ENCODE peak calls at places on chromosomes 1 and 21, in nine cellular contexts. R, V, B, O, D, T, J, C and Q are unnamed samples.

GRCh38 chr1:234750922-234751595 is 141.1 kb upstream of the IRF2BP2 start:
- DNase-seq in C (no peak), R (no peak), O (no peak), D (no peak), V (no peak), J (peak; percentile 27), T (peak; percentile 99), B (no peak), Q (no peak)

GRCh38 chr1:36763771-36764170 is 270.5 kb downstream of the GRIK3 start:
- DNase-seq in O (no peak), V (no peak), B (no peak), J (peak; percentile 33), R (no peak), D (no peak), C (no peak), T (no peak), Q (no peak)

GRCh38 chr1:94925561-94926364 is 1.1 kb downstream of the CNN3 start:
- DNase-seq in C (peak; percentile 5), D (peak; percentile 97), J (no peak), R (no peak), T (peak; percentile 89), B (peak; percentile 72), V (peak; percentile 33), O (peak; percentile 74), Q (no peak)

GRCh38 chr1:98104285-98104684 is 183.5 kb upstream of the DPYD start:
- DNase-seq in O (no peak), J (no peak), C (no peak), B (no peak), R (no peak), V (no peak), T (no peak), D (no peak), Q (no peak)

GRCh38 chr1:109530457-109531204 is 9.0 kb upstream of the GPR61 start:
- DNase-seq in V (no peak), T (no peak), D (no peak), J (no peak), B (no peak), C (no peak), R (no peak), O (peak; percentile 66), Q (no peak)

GRCh38 chr1:223319913-223320600 is 43.9 kb downstream of the SUSD4 start:
- DNase-seq in O (no peak), D (peak; percentile 40), J (no peak), T (no peak), R (no peak), B (no peak), V (no peak), C (no peak), Q (no peak)

GRCh38 chr1:179127163-179127895 is 45.5 kb downstream of the TOR3A start:
- DNase-seq in V (no peak), O (no peak), C (no peak), T (no peak), B (no peak), J (no peak), R (no peak), D (no peak), Q (no peak)

GRCh38 chr1:85295006-85295431 is 18.6 kb upstream of the BCL10 start:
- DNase-seq in B (peak; percentile 59), J (no peak), T (no peak), R (peak; percentile 89), O (no peak), V (no peak), D (no peak), C (no peak), Q (no peak)

GRCh38 chr1:22132517-22133235 is 10.2 kb downstream of the WNT4 start:
- DNase-seq in C (no peak), O (no peak), V (peak; percentile 41), T (no peak), B (no peak), R (no peak), D (no peak), J (no peak), Q (no peak)

GRCh38 chr1:89464008-89464407 is 60.6 kb upstream of the LRRC8B start:
- DNase-seq in O (no peak), T (no peak), V (no peak), B (no peak), R (no peak), D (no peak), C (no peak), J (no peak), Q (no peak)

GRCh38 chr1:44688760-44689446 is 14.4 kb downstream of the ARMH1 start:
- DNase-seq in C (no peak), T (no peak), V (no peak), D (no peak), R (no peak), J (no peak), O (no peak), B (no peak), Q (no peak)

GRCh38 chr21:23394458-23394857 is 2212.8 kb downstream of the MRPL39 start:
- DNase-seq in C (no peak), R (no peak), D (no peak), J (no peak), T (no peak), V (no peak), O (no peak), B (no peak), Q (no peak)
- TF ChIP-seq REST in C (no peak), R (no peak), D (no peak), J (no peak), T (no peak), V (no peak), O (no peak), B (no peak), Q (no peak)

DNA sequence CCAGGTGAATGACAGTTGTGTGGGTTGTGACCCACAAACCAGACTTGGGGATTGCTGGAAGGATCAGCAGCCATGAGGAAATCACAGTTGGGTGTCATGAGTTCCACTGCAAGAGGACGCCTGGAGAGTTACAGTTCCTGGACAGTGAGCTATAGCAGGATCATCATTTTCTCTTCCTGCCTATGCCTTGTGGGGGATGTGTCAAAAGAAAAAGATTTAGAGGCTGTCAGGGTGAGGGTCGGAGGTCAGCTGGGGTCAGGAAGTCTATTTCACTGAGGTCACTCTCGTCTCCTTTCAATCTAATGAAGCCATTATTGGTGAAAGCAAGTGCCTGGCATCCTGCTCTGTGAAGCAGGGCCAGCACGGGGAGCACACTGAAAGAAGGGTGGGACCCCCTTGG is 7.0 kb upstream of the LIN28A start:
- DNase-seq in B (no peak), J (no peak), T (no peak), C (no peak), V (no peak), D (no peak), O (no peak), R (no peak), Q (no peak)
- TF ChIP-seq REST in B (no peak), J (no peak), T (no peak), C (no peak), V (no peak), D (no peak), O (no peak), R (no peak), Q (no peak)

GRCh38 chr1:201463071-201463552 is 5.9 kb downstream of the PHLDA3 start:
- DNase-seq in O (peak; percentile 51), D (peak; percentile 54), V (no peak), B (no peak), T (peak; percentile 45), J (no peak), R (no peak), C (no peak), Q (no peak)

GRCh38 chr1:201460783-201461182 is 8.2 kb downstream of the PHLDA3 start:
- DNase-seq in C (no peak), O (no peak), V (no peak), B (no peak), D (no peak), T (no peak), J (no peak), R (no peak), Q (no peak)

GRCh38 chr1:201459775-201460174 is 9.2 kb downstream of the PHLDA3 start:
- DNase-seq in C (no peak), R (no peak), D (no peak), B (no peak), T (no peak), V (no peak), O (no peak), J (no peak), Q (no peak)

GRCh38 chr1:201461783-201462441 is 7.1 kb downstream of the PHLDA3 start:
- DNase-seq in T (peak; percentile 56), V (peak; percentile 91), D (no peak), O (no peak), C (no peak), J (peak; percentile 88), B (peak; percentile 68), R (peak; percentile 71), Q (no peak)

GRCh38 chr1:201461193-201461657 is 7.8 kb downstream of the PHLDA3 start:
- DNase-seq in J (no peak), C (no peak), B (peak; percentile 86), D (no peak), O (no peak), T (peak; percentile 73), R (peak; percentile 92), V (peak; percentile 84), Q (no peak)
- TF ChIP-seq REST in J (no peak), C (no peak), B (no peak), D (no peak), O (peak; percentile 78), T (no peak), R (no peak), V (no peak), Q (no peak)

GRCh38 chr1:246306415-246307037 is 200.6 kb downstream of the SMYD3 start:
- DNase-seq in V (no peak), T (peak; percentile 8), R (no peak), O (no peak), C (no peak), D (peak; percentile 20), B (no peak), J (peak; percentile 29), Q (no peak)

GRCh38 chr1:246308533-246309075 is 198.5 kb downstream of the SMYD3 start:
- DNase-seq in B (no peak), O (peak; percentile 35), J (no peak), C (no peak), R (no peak), T (no peak), D (no peak), V (no peak), Q (no peak)

GRCh38 chr1:246317291-246317690 is 189.8 kb downstream of the SMYD3 start:
- DNase-seq in O (no peak), T (no peak), R (no peak), J (no peak), V (no peak), B (no peak), C (no peak), D (no peak), Q (no peak)

GRCh38 chr1:246309247-246309884 is 197.7 kb downstream of the SMYD3 start:
- DNase-seq in D (no peak), B (no peak), R (no peak), J (no peak), O (no peak), T (no peak), C (no peak), V (no peak), Q (no peak)

GRCh38 chr1:246311461-246311860 is 195.6 kb downstream of the SMYD3 start:
- DNase-seq in D (no peak), V (no peak), J (no peak), O (no peak), B (no peak), C (no peak), R (no peak), T (no peak), Q (no peak)
- TF ChIP-seq REST in D (no peak), V (no peak), J (no peak), O (no peak), B (no peak), C (no peak), R (no peak), T (no peak), Q (no peak)